ENCODE peak calls at places on chromosomes 3 and 15, in four cellular contexts. J is hepatocyte; X is CD8-positive, alpha-beta T cell; S is cardiac muscle cell. B is an unnamed sample.

GRCh38 chr3:105606052-105606451 is 239.3 kb downstream of the ALCAM start:
- DNase-seq in X (no peak), J (no peak), S (peak; percentile 29), B (no peak)

GRCh38 chr3:45134758-45135521 is 11.2 kb downstream of the CDCP1 start:
- DNase-seq in J (no peak), S (peak; percentile 72), X (no peak), B (no peak)

GRCh38 chr3:197029511-197030167 is at the start of gene MELTF:
- DNase-seq in J (peak; percentile 90), X (peak; percentile 44), S (peak; percentile 79), B (peak; percentile 71)

GRCh38 chr3:44074181-44074580 is 167.5 kb upstream of the TOPAZ1 start:
- DNase-seq in X (no peak), S (no peak), J (no peak), B (no peak)

GRCh38 chr3:38084969-38085942 is 46.2 kb downstream of the DLEC1 start:
- DNase-seq in S (no peak), X (no peak), J (no peak), B (peak; percentile 23)

GRCh38 chr3:105584351-105584790 is 217.7 kb downstream of the ALCAM start:
- DNase-seq in S (no peak), J (no peak), X (no peak), B (no peak)

GRCh38 chr3:161156936-161157335 is 51.8 kb upstream of the B3GALNT1 start:
- DNase-seq in S (no peak), X (no peak), J (no peak), B (no peak)

GRCh38 chr3:29440321-29441019 is 159.6 kb downstream of the RBMS3 start:
- DNase-seq in X (no peak), S (no peak), J (peak; percentile 63), B (peak; percentile 34)

GRCh38 chr3:131960324-131960723 is 74.5 kb downstream of the CPNE4 start:
- DNase-seq in X (no peak), J (peak; percentile 28), S (peak; percentile 72), B (no peak)

GRCh38 chr15:29048011-29048410 is 162.2 kb downstream of the APBA2 start:
- DNase-seq in X (no peak), J (no peak), S (no peak), B (no peak)

GRCh38 chr3:157174265-157174615 is 14.3 kb upstream of the CCNL1 start:
- DNase-seq in X (no peak), S (no peak), J (peak; percentile 53), B (peak; percentile 41)

GRCh38 chr3:8538904-8539303 is 37.3 kb downstream of the LMCD1 start:
- DNase-seq in J (no peak), S (peak; percentile 88), X (no peak), B (no peak)

GRCh38 chr15:78565951-78566774 is 843 bp downstream of the CHRNA5 start:
- DNase-seq in J (peak; percentile 9), X (no peak), S (peak; percentile 14), B (peak; percentile 16)

GRCh38 chr15:66827698-66828055 is 125.6 kb downstream of the SMAD6 start:
- DNase-seq in J (no peak), X (no peak), S (no peak), B (no peak)

GRCh38 chr3:22269827-22270226 is 518.8 kb upstream of the ZNF385D start:
- DNase-seq in X (no peak), J (no peak), S (peak; percentile 80), B (no peak)

GRCh38 chr3:15387171-15387581 is 40.2 kb downstream of the METTL6 start:
- DNase-seq in S (peak; percentile 25), X (no peak), J (no peak), B (no peak)

GRCh38 chr3:182909318-182910040 is 70.9 kb downstream of the DCUN1D1 start:
- DNase-seq in S (peak; percentile 36), J (peak; percentile 19), X (no peak), B (no peak)

GRCh38 chr3:187999821-188000220 is 154.1 kb upstream of the LPP start:
- DNase-seq in J (no peak), X (no peak), S (no peak), B (no peak)

GRCh38 chr3:46811615-46812236 is 51.5 kb downstream of the MYL3 start:
- DNase-seq in J (peak; percentile 77), X (no peak), S (no peak), B (no peak)

GRCh38 chr3:134315286-134316106 is 58.8 kb downstream of the AMOTL2 start:
- DNase-seq in S (peak; percentile 90), X (no peak), J (no peak), B (no peak)

GRCh38 chr3:13066236-13066635 is 7.0 kb downstream of the IQSEC1 start:
- DNase-seq in J (no peak), S (no peak), X (no peak), B (no peak)

DNA sequence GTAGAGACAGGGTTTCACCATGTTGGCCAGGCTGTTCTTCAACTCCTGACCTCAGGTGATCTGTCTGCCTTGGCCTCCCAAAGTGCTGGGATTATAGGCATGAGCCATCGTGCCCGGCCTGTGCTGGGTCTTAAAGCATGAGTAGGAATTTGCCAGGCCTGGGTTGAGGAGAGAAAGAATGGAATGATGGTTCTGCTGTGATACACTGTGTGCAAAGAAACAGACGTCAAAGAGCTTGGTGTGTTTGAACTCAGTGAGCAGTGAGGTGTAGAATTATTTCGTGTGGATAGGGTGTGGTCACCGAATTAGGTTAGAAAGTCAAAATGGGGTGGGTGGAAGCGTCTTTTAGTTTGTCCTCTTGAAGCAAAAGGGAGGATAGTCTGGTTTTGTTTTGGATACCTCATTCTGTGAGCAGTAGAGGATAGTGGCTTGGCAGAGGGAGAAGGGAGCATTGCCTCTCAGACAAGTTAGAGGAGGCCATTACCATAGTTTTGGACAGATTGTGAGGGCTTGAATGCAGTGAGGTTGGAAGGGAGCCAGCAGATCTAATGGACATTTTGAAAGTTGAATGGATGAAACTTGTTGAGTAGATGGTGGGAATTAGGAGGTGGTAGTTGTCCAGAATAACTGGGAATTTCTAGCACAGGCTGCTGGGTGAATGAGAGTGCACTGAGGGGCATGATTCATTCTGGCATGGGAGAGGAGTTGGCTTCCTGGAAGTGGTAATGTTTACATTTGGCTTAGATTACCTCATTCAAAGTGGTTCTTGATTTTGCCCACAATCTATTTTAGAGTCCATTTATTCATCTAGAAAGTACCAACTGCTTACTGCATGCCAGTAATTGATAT is 27.2 kb downstream of the AKAP13 start:
- DNase-seq in S (peak; percentile 76), X (no peak), J (peak; percentile 37), B (no peak)
- H3K4me1 ChIP-seq in S (peaks cover 28% of the 10 kb centered on the region), X (peaks cover 46% of the 10 kb centered on the region), J (peaks cover 23% of the 10 kb centered on the region), B (peaks cover 7% of the 10 kb centered on the region)

DNA sequence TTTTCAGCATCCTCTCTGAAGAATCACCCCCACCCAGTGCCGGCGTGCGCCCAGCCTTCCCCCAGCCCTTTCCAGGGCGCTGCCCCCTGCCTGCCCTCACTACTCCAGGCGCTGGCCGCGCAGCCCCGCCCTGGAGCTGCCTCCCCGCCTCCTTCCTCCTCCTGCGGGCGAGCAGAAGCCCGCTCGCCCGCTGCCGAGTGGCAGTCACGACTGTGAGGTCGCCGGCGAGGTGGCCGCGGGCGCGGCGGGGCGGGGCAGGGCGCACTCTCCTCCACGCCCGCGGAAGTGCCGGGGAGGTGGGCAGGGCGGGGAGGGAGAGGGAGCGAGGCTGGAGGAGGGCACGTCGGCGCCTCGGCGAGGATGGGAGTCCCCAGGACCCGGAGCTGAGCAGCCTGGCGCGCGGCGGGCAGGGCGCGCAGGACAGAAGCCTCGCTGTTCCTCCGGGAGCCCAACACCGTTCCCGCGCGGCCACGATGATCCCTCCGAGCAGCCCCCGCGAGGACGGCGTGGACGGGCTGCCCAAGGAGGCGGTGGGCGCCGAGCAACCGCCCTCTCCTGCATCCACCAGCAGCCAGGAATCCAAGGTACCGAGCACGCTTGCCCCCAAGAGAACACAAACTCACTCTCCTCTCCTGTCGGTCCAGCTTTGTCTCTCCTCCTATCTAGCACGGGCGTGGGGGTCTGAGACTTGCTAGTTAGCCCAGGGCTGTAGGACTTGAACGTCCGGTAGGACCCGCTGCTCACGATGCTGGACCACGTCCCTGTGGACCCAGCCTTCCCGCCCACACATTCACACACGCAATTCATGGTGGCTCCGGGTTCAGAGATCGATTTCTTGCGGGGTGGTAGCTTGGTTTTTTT is at the start of gene STAC:
- DNase-seq in J (peak; percentile 42), X (no peak), S (peak; percentile 12), B (peak; percentile 86)
- TF ChIP-seq CTCF in J (no peak), X (no peak), S (no peak), B (no peak)

DNA sequence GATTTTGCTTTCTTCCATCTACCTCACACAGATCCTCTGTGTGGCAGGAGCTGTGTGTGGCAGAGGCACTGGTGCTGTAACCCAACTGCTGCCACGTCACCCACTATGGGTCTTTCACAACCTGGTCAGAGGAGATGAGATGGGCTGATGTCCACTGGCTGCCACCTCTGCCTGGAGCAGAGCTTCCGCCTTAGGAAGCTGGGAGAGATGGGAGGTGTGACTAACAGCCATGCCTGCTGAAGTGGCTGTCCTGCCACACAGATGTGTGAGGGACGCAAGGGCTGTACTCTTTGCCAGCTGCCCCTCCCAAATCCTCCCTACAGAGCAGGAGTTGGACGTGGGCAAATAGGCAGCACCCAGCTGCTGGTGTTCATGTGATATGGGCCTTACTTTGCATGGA is 329.5 kb downstream of the GABRB3 start:
- DNase-seq in S (no peak), X (no peak), J (no peak), B (no peak)
- H3K9me3 ChIP-seq in S (no peaks in the 10 kb centered on the region), X (no peaks in the 10 kb centered on the region), J (no peaks in the 10 kb centered on the region), B (no peaks in the 10 kb centered on the region)

GRCh38 chr15:85393206-85393605 is 12.8 kb downstream of the AKAP13 start:
- DNase-seq in X (no peak), S (no peak), J (no peak), B (no peak)
- H3K4me1 ChIP-seq in X (peaks cover 36% of the 10 kb centered on the region), S (peaks cover 23% of the 10 kb centered on the region), J (peaks cover 28% of the 10 kb centered on the region), B (peaks cover 9% of the 10 kb centered on the region)

DNA sequence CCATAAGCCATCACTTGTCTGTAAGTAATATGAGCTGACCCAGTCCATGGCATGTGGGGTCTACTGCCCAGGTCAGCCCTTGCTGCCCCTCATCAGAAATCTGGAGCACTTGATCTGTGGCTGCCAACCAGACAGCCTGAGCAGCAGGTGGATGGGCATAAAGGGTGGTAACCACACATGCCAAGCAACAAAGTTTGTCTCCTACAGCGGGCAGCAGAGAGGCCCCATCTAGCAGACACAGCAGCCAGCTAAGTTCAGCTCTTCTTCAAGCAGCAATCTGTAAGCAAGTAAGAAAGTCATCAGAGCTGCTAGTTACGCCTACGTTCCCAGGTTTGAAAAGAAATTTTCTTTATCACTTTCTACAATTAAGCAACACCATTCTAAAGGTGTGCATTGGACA is 27.9 kb downstream of the CHCHD4 start:
- DNase-seq in X (no peak), S (no peak), J (no peak), B (no peak)
- TF ChIP-seq CTCF in X (no peak), S (no peak), J (no peak), B (no peak)